ENCODE peak calls at places on chromosomes 2 and 18, in eight cellular contexts. One of them, this sample, is unnamed.

GRCh38 chr2:106890611-106891010 is 4.6 kb upstream of the ST6GAL2 start:
- DNase-seq in psoas muscle: no peak
- DNase-seq in fibroblast of lung: no peak
- DNase-seq in GM23338: no peak
- DNase-seq in brain microvascular endothelial cell: no peak
- DNase-seq in upper lobe of right lung: no peak
- DNase-seq in heart left ventricle: no peak
- DNase-seq in prostate gland: no peak
- DNase-seq in this sample: no peak

GRCh38 chr2:9638532-9638931 is 7.7 kb upstream of the YWHAQ start:
- DNase-seq in fibroblast of lung: peak
- DNase-seq in brain microvascular endothelial cell: peak
- DNase-seq in GM23338: no peak
- DNase-seq in psoas muscle: peak
- DNase-seq in prostate gland: peak
- DNase-seq in upper lobe of right lung: peak
- DNase-seq in heart left ventricle: peak
- DNase-seq in this sample: peak

GRCh38 chr2:224023188-224023587 is 15.9 kb downstream of the SERPINE2 start:
- DNase-seq in fibroblast of lung: peak
- DNase-seq in psoas muscle: no peak
- DNase-seq in heart left ventricle: no peak
- DNase-seq in prostate gland: peak
- DNase-seq in upper lobe of right lung: no peak
- DNase-seq in GM23338: no peak
- DNase-seq in brain microvascular endothelial cell: peak
- DNase-seq in this sample: no peak

GRCh38 chr2:160920791-160921303 is 239.4 kb upstream of the TANK start:
- DNase-seq in heart left ventricle: peak
- DNase-seq in psoas muscle: peak
- DNase-seq in prostate gland: no peak
- DNase-seq in brain microvascular endothelial cell: peak
- DNase-seq in fibroblast of lung: peak
- DNase-seq in GM23338: no peak
- DNase-seq in upper lobe of right lung: no peak
- DNase-seq in this sample: no peak

GRCh38 chr2:189393440-189394111 is 47.7 kb upstream of the WDR75 start:
- DNase-seq in prostate gland: no peak
- DNase-seq in upper lobe of right lung: no peak
- DNase-seq in heart left ventricle: peak
- DNase-seq in GM23338: no peak
- DNase-seq in brain microvascular endothelial cell: peak
- DNase-seq in fibroblast of lung: peak
- DNase-seq in psoas muscle: no peak
- DNase-seq in this sample: no peak

GRCh38 chr2:239193426-239193825 is 207.4 kb downstream of the HDAC4 start:
- DNase-seq in psoas muscle: no peak
- DNase-seq in fibroblast of lung: no peak
- DNase-seq in upper lobe of right lung: peak
- DNase-seq in prostate gland: no peak
- DNase-seq in brain microvascular endothelial cell: no peak
- DNase-seq in GM23338: no peak
- DNase-seq in heart left ventricle: no peak
- DNase-seq in this sample: peak

GRCh38 chr2:64222351-64222750 is 78.1 kb upstream of the PELI1 start:
- DNase-seq in upper lobe of right lung: no peak
- DNase-seq in GM23338: no peak
- DNase-seq in psoas muscle: no peak
- DNase-seq in prostate gland: peak
- DNase-seq in brain microvascular endothelial cell: peak
- DNase-seq in fibroblast of lung: peak
- DNase-seq in heart left ventricle: no peak
- DNase-seq in this sample: no peak

GRCh38 chr2:61423714-61424113 is 47.2 kb downstream of the USP34 start:
- DNase-seq in GM23338: no peak
- DNase-seq in psoas muscle: no peak
- DNase-seq in fibroblast of lung: no peak
- DNase-seq in heart left ventricle: no peak
- DNase-seq in upper lobe of right lung: no peak
- DNase-seq in brain microvascular endothelial cell: peak
- DNase-seq in prostate gland: no peak
- DNase-seq in this sample: no peak

GRCh38 chr2:69554568-69554967 is 89.0 kb downstream of the AAK1 start:
- DNase-seq in fibroblast of lung: no peak
- DNase-seq in GM23338: no peak
- DNase-seq in brain microvascular endothelial cell: no peak
- DNase-seq in heart left ventricle: no peak
- DNase-seq in psoas muscle: no peak
- DNase-seq in prostate gland: no peak
- DNase-seq in upper lobe of right lung: no peak
- DNase-seq in this sample: no peak

GRCh38 chr2:188517549-188518255 is 226.0 kb downstream of the GULP1 start:
- DNase-seq in heart left ventricle: no peak
- DNase-seq in upper lobe of right lung: no peak
- DNase-seq in brain microvascular endothelial cell: no peak
- DNase-seq in GM23338: no peak
- DNase-seq in prostate gland: no peak
- DNase-seq in psoas muscle: no peak
- DNase-seq in fibroblast of lung: no peak
- DNase-seq in this sample: no peak

GRCh38 chr2:101827246-101827645 is 129.7 kb downstream of the MAP4K4 start:
- DNase-seq in psoas muscle: no peak
- DNase-seq in GM23338: no peak
- DNase-seq in upper lobe of right lung: no peak
- DNase-seq in heart left ventricle: no peak
- DNase-seq in brain microvascular endothelial cell: peak
- DNase-seq in fibroblast of lung: peak
- DNase-seq in prostate gland: no peak
- DNase-seq in this sample: no peak

GRCh38 chr2:102321954-102322719 is 10.8 kb downstream of the IL1RL1 start:
- DNase-seq in brain microvascular endothelial cell: no peak
- DNase-seq in upper lobe of right lung: no peak
- DNase-seq in GM23338: no peak
- DNase-seq in prostate gland: no peak
- DNase-seq in heart left ventricle: no peak
- DNase-seq in fibroblast of lung: peak
- DNase-seq in psoas muscle: no peak
- DNase-seq in this sample: no peak

GRCh38 chr18:21167641-21168372 is 56.2 kb upstream of the ROCK1 start:
- DNase-seq in GM23338: peak
- DNase-seq in brain microvascular endothelial cell: no peak
- DNase-seq in fibroblast of lung: peak
- DNase-seq in psoas muscle: no peak
- DNase-seq in prostate gland: peak
- DNase-seq in upper lobe of right lung: no peak
- DNase-seq in heart left ventricle: no peak
- DNase-seq in this sample: no peak

GRCh38 chr2:164609790-164610189 is 11.5 kb downstream of the GRB14 start:
- DNase-seq in brain microvascular endothelial cell: no peak
- DNase-seq in psoas muscle: no peak
- DNase-seq in heart left ventricle: no peak
- DNase-seq in prostate gland: no peak
- DNase-seq in GM23338: no peak
- DNase-seq in upper lobe of right lung: no peak
- DNase-seq in fibroblast of lung: no peak
- DNase-seq in this sample: no peak

GRCh38 chr2:164606557-164606956 is 14.7 kb downstream of the GRB14 start:
- DNase-seq in prostate gland: no peak
- DNase-seq in GM23338: no peak
- DNase-seq in fibroblast of lung: peak
- DNase-seq in psoas muscle: no peak
- DNase-seq in brain microvascular endothelial cell: peak
- DNase-seq in heart left ventricle: no peak
- DNase-seq in upper lobe of right lung: no peak
- DNase-seq in this sample: no peak

GRCh38 chr2:164600763-164601162 is 20.5 kb downstream of the GRB14 start:
- DNase-seq in psoas muscle: no peak
- DNase-seq in prostate gland: no peak
- DNase-seq in GM23338: no peak
- DNase-seq in fibroblast of lung: peak
- DNase-seq in upper lobe of right lung: no peak
- DNase-seq in heart left ventricle: no peak
- DNase-seq in brain microvascular endothelial cell: no peak
- DNase-seq in this sample: no peak

GRCh38 chr2:164599954-164600589 is 21.2 kb downstream of the GRB14 start:
- DNase-seq in psoas muscle: no peak
- DNase-seq in heart left ventricle: no peak
- DNase-seq in brain microvascular endothelial cell: peak
- DNase-seq in fibroblast of lung: peak
- DNase-seq in prostate gland: no peak
- DNase-seq in GM23338: peak
- DNase-seq in upper lobe of right lung: no peak
- DNase-seq in this sample: no peak

GRCh38 chr2:164605295-164605694 is 16.0 kb downstream of the GRB14 start:
- DNase-seq in psoas muscle: no peak
- DNase-seq in brain microvascular endothelial cell: no peak
- DNase-seq in heart left ventricle: no peak
- DNase-seq in prostate gland: no peak
- DNase-seq in GM23338: no peak
- DNase-seq in fibroblast of lung: no peak
- DNase-seq in upper lobe of right lung: no peak
- DNase-seq in this sample: no peak
- H3K27ac ChIP-seq in psoas muscle: no peak
- H3K27ac ChIP-seq in brain microvascular endothelial cell: no peak
- H3K27ac ChIP-seq in heart left ventricle: no peak
- H3K27ac ChIP-seq in prostate gland: no peak
- H3K27ac ChIP-seq in GM23338: no peak
- H3K27ac ChIP-seq in fibroblast of lung: no peak
- H3K27ac ChIP-seq in upper lobe of right lung: no peak
- H3K27ac ChIP-seq in this sample: no peak

DNA sequence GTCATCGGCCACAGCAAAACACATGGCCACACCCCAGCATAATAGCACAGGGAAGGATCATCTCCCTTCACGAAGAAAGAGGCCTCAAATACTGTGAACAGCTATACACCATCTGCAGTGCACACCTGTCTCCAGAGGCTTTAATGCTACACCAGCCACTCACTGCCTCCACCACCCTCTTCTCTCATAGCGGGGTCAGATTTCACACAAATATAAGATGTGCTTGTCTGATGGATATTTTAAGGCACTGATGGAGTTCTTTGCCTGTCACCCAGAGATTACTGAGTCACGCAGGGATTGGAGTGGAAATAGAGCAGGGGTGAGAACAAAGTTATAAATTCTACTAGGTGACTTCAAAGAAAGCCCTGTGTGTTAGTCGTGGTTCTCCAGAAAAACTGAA is 374.0 kb downstream of the ZNF516 start:
- DNase-seq in upper lobe of right lung: no peak
- DNase-seq in fibroblast of lung: no peak
- DNase-seq in GM23338: no peak
- DNase-seq in brain microvascular endothelial cell: no peak
- DNase-seq in heart left ventricle: no peak
- DNase-seq in prostate gland: no peak
- DNase-seq in psoas muscle: no peak
- DNase-seq in this sample: no peak
- H3K27ac ChIP-seq in upper lobe of right lung: no peak
- H3K27ac ChIP-seq in fibroblast of lung: no peak
- H3K27ac ChIP-seq in GM23338: no peak
- H3K27ac ChIP-seq in brain microvascular endothelial cell: no peak
- H3K27ac ChIP-seq in heart left ventricle: no peak
- H3K27ac ChIP-seq in prostate gland: no peak
- H3K27ac ChIP-seq in psoas muscle: no peak
- H3K27ac ChIP-seq in this sample: no peak

GRCh38 chr18:54962919-54963645 is 3.8 kb upstream of the CCDC68 start:
- DNase-seq in fibroblast of lung: no peak
- DNase-seq in GM23338: no peak
- DNase-seq in brain microvascular endothelial cell: no peak
- DNase-seq in upper lobe of right lung: no peak
- DNase-seq in psoas muscle: no peak
- DNase-seq in heart left ventricle: no peak
- DNase-seq in prostate gland: no peak
- DNase-seq in this sample: no peak

GRCh38 chr18:54964741-54965140 is 5.5 kb upstream of the CCDC68 start:
- DNase-seq in prostate gland: no peak
- DNase-seq in upper lobe of right lung: no peak
- DNase-seq in GM23338: no peak
- DNase-seq in psoas muscle: no peak
- DNase-seq in heart left ventricle: no peak
- DNase-seq in fibroblast of lung: peak
- DNase-seq in brain microvascular endothelial cell: peak
- DNase-seq in this sample: no peak

GRCh38 chr18:54960197-54960596 is 936 bp upstream of the CCDC68 start:
- DNase-seq in heart left ventricle: no peak
- DNase-seq in GM23338: no peak
- DNase-seq in brain microvascular endothelial cell: no peak
- DNase-seq in prostate gland: no peak
- DNase-seq in fibroblast of lung: no peak
- DNase-seq in psoas muscle: no peak
- DNase-seq in upper lobe of right lung: no peak
- DNase-seq in this sample: no peak

GRCh38 chr18:54961016-54961423 is 1.8 kb upstream of the CCDC68 start:
- DNase-seq in brain microvascular endothelial cell: no peak
- DNase-seq in heart left ventricle: no peak
- DNase-seq in prostate gland: no peak
- DNase-seq in fibroblast of lung: no peak
- DNase-seq in GM23338: no peak
- DNase-seq in psoas muscle: no peak
- DNase-seq in upper lobe of right lung: no peak
- DNase-seq in this sample: no peak

GRCh38 chr18:54961868-54962267 is 2.6 kb upstream of the CCDC68 start:
- DNase-seq in upper lobe of right lung: no peak
- DNase-seq in prostate gland: no peak
- DNase-seq in heart left ventricle: no peak
- DNase-seq in brain microvascular endothelial cell: no peak
- DNase-seq in GM23338: no peak
- DNase-seq in fibroblast of lung: no peak
- DNase-seq in psoas muscle: no peak
- DNase-seq in this sample: no peak
- H3K27ac ChIP-seq in upper lobe of right lung: no peak
- H3K27ac ChIP-seq in prostate gland: no peak
- H3K27ac ChIP-seq in heart left ventricle: no peak
- H3K27ac ChIP-seq in brain microvascular endothelial cell: no peak
- H3K27ac ChIP-seq in GM23338: no peak
- H3K27ac ChIP-seq in fibroblast of lung: no peak
- H3K27ac ChIP-seq in psoas muscle: no peak
- H3K27ac ChIP-seq in this sample: no peak

DNA sequence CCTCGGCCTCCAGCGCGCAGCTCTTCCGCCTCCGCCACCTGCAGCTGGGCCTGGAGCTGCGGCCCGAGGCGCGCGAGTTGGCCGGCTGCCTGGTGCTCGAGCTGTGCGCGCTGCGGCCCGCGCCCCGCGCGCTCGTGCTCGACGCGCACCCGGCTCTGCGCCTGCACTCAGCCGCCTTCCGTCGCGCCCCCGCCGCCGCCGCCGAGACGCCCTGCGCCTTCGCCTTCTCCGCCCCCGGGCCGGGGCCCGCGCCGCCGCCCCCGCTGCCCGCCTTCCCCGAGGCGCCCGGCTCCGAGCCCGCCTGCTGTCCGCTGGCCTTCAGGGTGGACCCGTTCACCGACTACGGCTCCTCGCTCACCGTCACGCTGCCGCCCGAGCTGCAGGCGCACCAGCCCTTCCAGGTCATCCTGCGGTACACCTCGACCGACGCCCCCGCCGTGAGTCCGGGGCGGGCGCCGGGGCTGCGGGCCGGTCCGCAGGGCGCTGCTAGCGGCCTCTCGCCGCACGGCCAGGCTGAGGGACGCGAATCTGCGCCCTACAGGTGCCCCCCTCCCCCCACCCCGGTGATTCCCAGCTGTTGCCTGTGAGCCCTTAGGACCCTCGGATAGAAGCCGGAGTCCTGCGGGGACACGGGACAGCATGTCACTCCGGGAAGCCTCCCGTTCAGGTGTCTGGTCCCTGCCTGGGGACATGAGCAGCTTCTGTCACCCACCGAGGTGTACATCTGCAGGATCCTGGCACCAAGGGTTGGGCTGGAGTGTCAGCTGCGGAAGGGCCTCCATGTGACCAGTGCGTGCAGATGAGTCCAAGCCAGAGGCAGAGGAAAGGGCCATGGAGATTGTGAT is 616 bp downstream of the RNPEPL1 start:
- DNase-seq in GM23338: peak
- DNase-seq in upper lobe of right lung: peak
- DNase-seq in brain microvascular endothelial cell: no peak
- DNase-seq in fibroblast of lung: peak
- DNase-seq in psoas muscle: peak
- DNase-seq in heart left ventricle: peak
- DNase-seq in prostate gland: peak
- DNase-seq in this sample: no peak
- H3K27ac ChIP-seq in GM23338: no peak
- H3K27ac ChIP-seq in upper lobe of right lung: peak
- H3K27ac ChIP-seq in brain microvascular endothelial cell: no peak
- H3K27ac ChIP-seq in fibroblast of lung: no peak
- H3K27ac ChIP-seq in psoas muscle: peak
- H3K27ac ChIP-seq in heart left ventricle: peak
- H3K27ac ChIP-seq in prostate gland: peak
- H3K27ac ChIP-seq in this sample: peak